ENCODE peak calls at places on chromosomes 13 and 19, in ten cellular contexts. J, I, H, M, L, Y, N, Z, G and A are unnamed samples. For H3K36me3, the result is how much of the 10 kb centered on the place peaks cover.

GRCh38 chr13:99813346-99814095 is 158.0 kb downstream of the ZIC5 start:
- DNase-seq in J (no peak), I (no peak), H (no peak), M (no peak), L (no peak), Y (no peak), N (no peak), Z (no peak), G (no peak), A (no peak)

GRCh38 chr19:17496337-17496997 is 15.0 kb upstream of the PGLS start:
- DNase-seq in J (peak), I (peak), H (peak), M (no peak), L (peak), Y (peak), N (peak), Z (peak), G (peak), A (no peak)

GRCh38 chr13:48976677-48977625 is 1.2 kb downstream of the FNDC3A start:
- DNase-seq in J (no peak), I (peak), H (no peak), M (peak), L (no peak), Y (no peak), N (no peak), Z (no peak), G (no peak), A (no peak)

GRCh38 chr13:70798385-70798784 is 690.1 kb upstream of the KLHL1 start:
- DNase-seq in J (no peak), I (no peak), H (no peak), M (no peak), L (no peak), Y (no peak), N (no peak), Z (no peak), G (no peak), A (no peak)

GRCh38 chr13:110134801-110135200 is 172.2 kb downstream of the COL4A1 start:
- DNase-seq in J (no peak), I (no peak), H (no peak), M (no peak), L (no peak), Y (no peak), N (no peak), Z (peak), G (no peak), A (no peak)

GRCh38 chr13:99353836-99354235 is 46.6 kb upstream of the GPR183 start:
- DNase-seq in J (no peak), I (no peak), H (no peak), M (peak), L (no peak), Y (no peak), N (no peak), Z (no peak), G (no peak), A (no peak)

GRCh38 chr13:78022164-78022877 is 103.7 kb upstream of the EDNRB start:
- DNase-seq in J (no peak), I (no peak), H (peak), M (peak), L (peak), Y (peak), N (no peak), Z (peak), G (no peak), A (no peak)

GRCh38 chr19:58059003-58059671 is at the start of gene ZNF135:
- DNase-seq in J (peak), I (peak), H (peak), M (peak), L (peak), Y (peak), N (peak), Z (peak), G (peak), A (peak)

GRCh38 chr19:52171321-52172169 is at the start of gene ZNF836:
- DNase-seq in J (peak), I (peak), H (peak), M (peak), L (peak), Y (peak), N (peak), Z (peak), G (peak), A (peak)

GRCh38 chr19:58551577-58552471 is 3.1 kb downstream of the CHMP2A start:
- DNase-seq in J (no peak), I (peak), H (no peak), M (no peak), L (no peak), Y (no peak), N (peak), Z (no peak), G (no peak), A (no peak)

GRCh38 chr19:52527954-52528326 is 472 bp downstream of the ZNF808 start:
- DNase-seq in J (peak), I (peak), H (no peak), M (no peak), L (peak), Y (peak), N (no peak), Z (no peak), G (peak), A (no peak)

GRCh38 chr13:111584101-111584500 is 263.7 kb downstream of the TEX29 start:
- DNase-seq in J (no peak), I (no peak), H (no peak), M (no peak), L (no peak), Y (no peak), N (no peak), Z (no peak), G (no peak), A (no peak)

GRCh38 chr13:30895773-30896172 is 10.3 kb upstream of the MEDAG start:
- DNase-seq in J (no peak), I (peak), H (peak), M (peak), L (no peak), Y (no peak), N (peak), Z (no peak), G (peak), A (no peak)

GRCh38 chr13:59424661-59425060 is 739.1 kb downstream of the DIAPH3 start:
- DNase-seq in J (no peak), I (no peak), H (no peak), M (peak), L (no peak), Y (no peak), N (no peak), Z (no peak), G (no peak), A (no peak)

GRCh38 chr13:102555914-102556553 is 40.8 kb upstream of the TPP2 start:
- DNase-seq in J (no peak), I (peak), H (no peak), M (peak), L (no peak), Y (no peak), N (no peak), Z (no peak), G (no peak), A (peak)

GRCh38 chr13:87678353-87678752 is 7.2 kb downstream of the SLITRK5 start:
- DNase-seq in J (no peak), I (no peak), H (no peak), M (no peak), L (no peak), Y (no peak), N (no peak), Z (no peak), G (no peak), A (no peak)

GRCh38 chr13:51520524-51520923 is 63.7 kb upstream of the WDFY2 start:
- DNase-seq in J (no peak), I (peak), H (no peak), M (peak), L (no peak), Y (no peak), N (no peak), Z (no peak), G (no peak), A (no peak)

GRCh38 chr13:102141625-102142472 is 260.0 kb downstream of the FGF14 start:
- DNase-seq in J (no peak), I (peak), H (no peak), M (peak), L (no peak), Y (no peak), N (no peak), Z (no peak), G (no peak), A (no peak)

GRCh38 chr19:49533551-49534488 is 6.0 kb downstream of the RCN3 start:
- DNase-seq in J (peak), I (peak), H (peak), M (no peak), L (peak), Y (peak), N (peak), Z (peak), G (peak), A (no peak)

GRCh38 chr19:3852614-3853254 is 16.1 kb downstream of the ZFR2 start:
- DNase-seq in J (no peak), I (no peak), H (no peak), M (peak), L (no peak), Y (no peak), N (no peak), Z (peak), G (no peak), A (no peak)

GRCh38 chr13:65584126-65584525 is 1646.0 kb downstream of the PCDH9 start:
- DNase-seq in J (no peak), I (no peak), H (no peak), M (no peak), L (no peak), Y (no peak), N (no peak), Z (no peak), G (no peak), A (peak)

GRCh38 chr13:48078251-48078656 is 16.6 kb downstream of the MED4 start:
- DNase-seq in J (no peak), I (no peak), H (no peak), M (no peak), L (no peak), Y (no peak), N (no peak), Z (no peak), G (no peak), A (no peak)

GRCh38 chr19:54257116-54257480 is at the start of gene LILRB5:
- DNase-seq in J (no peak), I (no peak), H (peak), M (no peak), L (no peak), Y (no peak), N (no peak), Z (no peak), G (no peak), A (no peak)

GRCh38 chr19:575527-576506 is 3.4 kb downstream of the BSG start:
- DNase-seq in J (no peak), I (peak), H (no peak), M (peak), L (no peak), Y (no peak), N (peak), Z (peak), G (peak), A (no peak)

GRCh38 chr19:50331187-50332013 is 2.2 kb upstream of the KCNC3 start:
- DNase-seq in J (peak), I (no peak), H (no peak), M (no peak), L (peak), Y (peak), N (no peak), Z (no peak), G (no peak), A (no peak)

GRCh38 chr13:113142876-113143275 is 15.6 kb upstream of the PROZ start:
- DNase-seq in J (no peak), I (no peak), H (no peak), M (no peak), L (no peak), Y (no peak), N (no peak), Z (no peak), G (no peak), A (no peak)

GRCh38 chr13:44770951-44771350 is 194.8 kb upstream of the TSC22D1 start:
- DNase-seq in J (no peak), I (no peak), H (no peak), M (no peak), L (no peak), Y (no peak), N (no peak), Z (no peak), G (no peak), A (no peak)

GRCh38 chr19:46716672-46717033 is 261 bp downstream of the PRKD2 start:
- DNase-seq in J (no peak), I (no peak), H (no peak), M (no peak), L (no peak), Y (no peak), N (no peak), Z (no peak), G (no peak), A (no peak)

GRCh38 chr13:50419896-50420295 is 404.7 kb downstream of the KCNRG start:
- DNase-seq in J (no peak), I (no peak), H (no peak), M (no peak), L (no peak), Y (no peak), N (peak), Z (peak), G (no peak), A (no peak)
- H3K27ac ChIP-seq in J (peak), I (no peak), H (no peak), M (no peak), L (peak), Y (peak), N (peak), Z (peak), G (no peak), A (no peak)

DNA sequence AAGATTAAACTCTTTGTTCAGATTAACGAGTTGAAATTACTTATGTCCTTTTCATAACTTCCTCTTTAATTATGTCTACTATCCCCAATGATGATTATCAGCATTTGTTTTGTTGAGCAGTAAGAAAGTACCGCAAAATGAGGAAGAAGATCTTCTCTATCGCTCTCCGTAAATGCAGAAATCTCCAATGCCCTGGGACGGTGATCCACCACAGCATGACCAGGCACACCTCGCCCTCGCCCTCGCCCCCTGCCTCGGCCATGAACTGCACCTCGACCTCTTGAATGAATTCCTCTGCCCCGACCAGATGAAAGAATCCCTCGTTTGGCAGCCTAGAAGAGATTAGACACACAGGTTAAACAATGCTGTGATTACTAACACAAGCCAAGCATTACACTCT is 69.1 kb downstream of the RBM26 start:
- DNase-seq in J (no peak), I (no peak), H (peak), M (no peak), L (no peak), Y (no peak), N (no peak), Z (no peak), G (no peak), A (no peak)
- H3K36me3 ChIP-seq in J (half or more), I (under half), H (half or more), M (under half), L (under half), Y (half or more), N (half or more), Z (under half), G (under half), A (under half)

DNA sequence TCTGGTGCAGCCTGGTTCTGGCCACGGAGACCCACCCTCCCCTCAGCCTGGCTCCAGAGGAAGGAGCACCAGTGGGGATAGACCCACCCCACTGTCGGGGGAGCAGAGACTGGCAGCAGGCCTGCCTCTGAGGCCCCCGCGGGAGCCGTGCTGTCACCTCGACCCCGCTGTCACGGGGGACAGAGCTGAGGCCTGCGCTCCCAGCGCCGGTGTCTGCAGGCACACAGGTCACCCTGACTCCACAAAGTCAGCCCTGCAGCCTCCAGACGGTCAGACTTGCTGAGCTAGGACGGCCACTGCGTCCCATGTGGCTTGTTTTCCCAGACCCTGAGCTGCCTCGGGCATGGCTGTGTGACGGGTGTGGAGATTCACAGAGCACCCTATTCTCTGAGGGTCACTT is 32.3 kb downstream of the GNG7 start:
- DNase-seq in J (no peak), I (no peak), H (no peak), M (no peak), L (no peak), Y (no peak), N (no peak), Z (no peak), G (no peak), A (no peak)
- H3K27ac ChIP-seq in J (no peak), I (no peak), H (no peak), M (no peak), L (no peak), Y (no peak), N (peak), Z (no peak), G (no peak), A (no peak)

GRCh38 chr13:36763322-36763721 is 55.7 kb upstream of the RFXAP start:
- DNase-seq in J (no peak), I (no peak), H (no peak), M (no peak), L (no peak), Y (no peak), N (no peak), Z (no peak), G (no peak), A (no peak)

GRCh38 chr13:36766295-36766694 is 52.7 kb upstream of the RFXAP start:
- DNase-seq in J (no peak), I (no peak), H (no peak), M (peak), L (peak), Y (no peak), N (no peak), Z (no peak), G (no peak), A (no peak)

GRCh38 chr13:36764957-36765356 is 54.1 kb upstream of the RFXAP start:
- DNase-seq in J (no peak), I (no peak), H (no peak), M (no peak), L (no peak), Y (no peak), N (no peak), Z (no peak), G (no peak), A (peak)

GRCh38 chr13:36767276-36767675 is 51.7 kb upstream of the RFXAP start:
- DNase-seq in J (no peak), I (no peak), H (no peak), M (no peak), L (no peak), Y (no peak), N (no peak), Z (no peak), G (no peak), A (no peak)

GRCh38 chr13:36764536-36764935 is 54.5 kb upstream of the RFXAP start:
- DNase-seq in J (no peak), I (no peak), H (no peak), M (no peak), L (no peak), Y (no peak), N (no peak), Z (no peak), G (no peak), A (no peak)
- H3K36me3 ChIP-seq in J (under half), I (under half), H (under half), M (under half), L (under half), Y (under half), N (under half), Z (under half), G (under half), A (under half)